ENCODE peak calls at places on chromosomes 2 and 18, in ten cellular contexts. U is mesendoderm; T is AG04450; R is stimulated activated CD8-positive, alpha-beta memory T cell treated with anti-CD3 and anti-CD28 coated beads, Interleukin-15, amount 100 ng/mL, for 24 hours; H is stimulated activated CD4-positive, alpha-beta T cell treated with anti-CD3 and anti-CD28 coated beads, Interleukin-2, amount 100 ng/mL, for 48 hours; Z is GM04504; V is AG09309; Y is NB4; W is T-helper 1 cell; X is germinal center. O is an unnamed sample.

GRCh38 chr2:8451273-8451672 is 230.6 kb upstream of the ID2 start:
- DNase-seq in U (no peak), T (no peak), R (no peak), H (no peak), Z (no peak), V (no peak), Y (no peak), W (no peak), X (no peak), O (no peak)

GRCh38 chr18:66511810-66512209 is 92.1 kb downstream of the CDH19 start:
- DNase-seq in U (peak; percentile 32), T (no peak), R (no peak), H (no peak), Z (no peak), V (no peak), Y (no peak), W (no peak), X (no peak), O (no peak)

GRCh38 chr18:23377669-23378469 is 75.2 kb upstream of the RIOK3 start:
- DNase-seq in U (peak; percentile 46), T (peak; percentile 54), R (no peak), H (no peak), Z (peak; percentile 59), V (peak; percentile 63), Y (peak; percentile 20), W (peak; percentile 74), X (no peak), O (no peak)

GRCh38 chr2:236572482-236572881 is 2.9 kb downstream of the ACKR3 start:
- DNase-seq in U (peak; percentile 42), T (no peak), R (no peak), H (no peak), Z (no peak), V (no peak), Y (no peak), W (no peak), X (no peak), O (no peak)

GRCh38 chr2:6773007-6773693 is 92.6 kb downstream of the CMPK2 start:
- DNase-seq in U (peak; percentile 77), T (no peak), R (peak; percentile 74), H (peak; percentile 87), Z (no peak), V (no peak), Y (peak; percentile 59), W (peak; percentile 38), X (peak; percentile 77), O (peak; percentile 62)

GRCh38 chr2:158191076-158191566 is 89.4 kb downstream of the UPP2 start:
- DNase-seq in U (no peak), T (no peak), R (no peak), H (peak; percentile 7), Z (no peak), V (no peak), Y (no peak), W (no peak), X (no peak), O (peak; percentile 13)

GRCh38 chr2:54404270-54404669 is 51.9 kb upstream of the SPTBN1 start:
- DNase-seq in U (no peak), T (no peak), R (no peak), H (no peak), Z (no peak), V (peak; percentile 41), Y (peak; percentile 77), W (no peak), X (no peak), O (no peak)

GRCh38 chr2:140256080-140256479 is 1475.9 kb upstream of the NXPH2 start:
- DNase-seq in U (no peak), T (no peak), R (no peak), H (no peak), Z (no peak), V (no peak), Y (no peak), W (no peak), X (no peak), O (no peak)

GRCh38 chr2:11160731-11161455 is 5.6 kb downstream of the SLC66A3 start:
- DNase-seq in U (no peak), T (no peak), R (no peak), H (no peak), Z (no peak), V (no peak), Y (no peak), W (peak; percentile 75), X (no peak), O (peak; percentile 64)

GRCh38 chr2:96537066-96537733 is 648 bp downstream of the ARID5A start:
- DNase-seq in U (peak; percentile 67), T (no peak), R (peak; percentile 69), H (peak; percentile 71), Z (no peak), V (no peak), Y (peak; percentile 97), W (peak; percentile 96), X (peak; percentile 60), O (peak; percentile 70)

GRCh38 chr2:84823229-84823628 is 57.7 kb downstream of the TRABD2A start:
- DNase-seq in U (no peak), T (no peak), R (no peak), H (no peak), Z (no peak), V (no peak), Y (no peak), W (no peak), X (no peak), O (no peak)

GRCh38 chr2:34107811-34108210 is 508.7 kb upstream of the FAM98A start:
- DNase-seq in U (no peak), T (no peak), R (no peak), H (no peak), Z (no peak), V (no peak), Y (no peak), W (no peak), X (no peak), O (no peak)

GRCh38 chr2:158745067-158745865 is 49.9 kb upstream of the DAPL1 start:
- DNase-seq in U (peak; percentile 88), T (peak; percentile 39), R (no peak), H (peak; percentile 6), Z (peak; percentile 23), V (peak; percentile 24), Y (peak; percentile 61), W (peak; percentile 9), X (no peak), O (no peak)

GRCh38 chr2:88196490-88197087 is 26.4 kb downstream of the THNSL2 start:
- DNase-seq in U (no peak), T (no peak), R (no peak), H (no peak), Z (no peak), V (no peak), Y (no peak), W (no peak), X (no peak), O (no peak)

GRCh38 chr2:18527822-18528221 is 32.6 kb downstream of the RDH14 start:
- DNase-seq in U (no peak), T (no peak), R (no peak), H (no peak), Z (no peak), V (no peak), Y (no peak), W (no peak), X (no peak), O (no peak)

GRCh38 chr18:3340015-3340681 is 78.2 kb downstream of the MYL12B start:
- DNase-seq in U (peak; percentile 32), T (no peak), R (no peak), H (no peak), Z (no peak), V (no peak), Y (peak; percentile 46), W (peak; percentile 7), X (no peak), O (no peak)

GRCh38 chr2:80461505-80462197 is 157.1 kb upstream of the LRRTM1 start:
- DNase-seq in U (no peak), T (no peak), R (no peak), H (no peak), Z (no peak), V (no peak), Y (no peak), W (no peak), X (no peak), O (no peak)

GRCh38 chr2:61178603-61179545 is 16.9 kb downstream of the C2orf74 start:
- DNase-seq in U (no peak), T (no peak), R (no peak), H (no peak), Z (no peak), V (no peak), Y (no peak), W (peak; percentile 33), X (no peak), O (peak; percentile 19)

GRCh38 chr2:52629944-52630343 is 1137.7 kb upstream of the CHAC2 start:
- DNase-seq in U (no peak), T (no peak), R (no peak), H (no peak), Z (no peak), V (no peak), Y (no peak), W (no peak), X (no peak), O (no peak)

GRCh38 chr18:50401888-50402287 is 27.0 kb downstream of the SKA1 start:
- DNase-seq in U (peak; percentile 71), T (no peak), R (no peak), H (peak; percentile 7), Z (no peak), V (no peak), Y (no peak), W (no peak), X (no peak), O (no peak)

GRCh38 chr18:75132931-75133525 is 75.9 kb downstream of the PTGR3 start:
- DNase-seq in U (no peak), T (no peak), R (no peak), H (no peak), Z (no peak), V (no peak), Y (no peak), W (no peak), X (no peak), O (no peak)

GRCh38 chr2:235951980-235952379 is 216.2 kb downstream of the GBX2 start:
- DNase-seq in U (peak; percentile 44), T (no peak), R (no peak), H (no peak), Z (no peak), V (no peak), Y (peak; percentile 89), W (peak; percentile 51), X (no peak), O (no peak)

GRCh38 chr2:26724004-26724750 is 31.7 kb downstream of the KCNK3 start:
- DNase-seq in U (no peak), T (no peak), R (no peak), H (no peak), Z (peak; percentile 49), V (peak; percentile 61), Y (no peak), W (no peak), X (no peak), O (no peak)

GRCh38 chr18:35968278-35968880 is 4.1 kb upstream of the RMP24 start:
- DNase-seq in U (no peak), T (no peak), R (no peak), H (no peak), Z (no peak), V (no peak), Y (peak; percentile 32), W (no peak), X (no peak), O (no peak)

GRCh38 chr2:207258191-207258991 is 92.6 kb upstream of the KLF7 start:
- DNase-seq in U (peak; percentile 75), T (peak; percentile 99), R (no peak), H (no peak), Z (peak; percentile 100), V (peak; percentile 99), Y (peak; percentile 54), W (no peak), X (no peak), O (no peak)

GRCh38 chr2:64819774-64820688 is 166.3 kb upstream of the SERTAD2 start:
- DNase-seq in U (no peak), T (no peak), R (no peak), H (no peak), Z (no peak), V (no peak), Y (peak; percentile 83), W (peak; percentile 81), X (peak; percentile 50), O (peak; percentile 41)

O was measured in GM19239.